ENCODE peak calls at places on chromosome 21, in four cellular contexts. One of them, this sample, is unnamed.

GRCh38 chr21:27648560-27648959 is 681.7 kb upstream of the ADAMTS5 start:
- DNase-seq in stimulated activated CD4-positive, alpha-beta T cell treated with anti-CD3 and anti-CD28 coated beads, Interleukin-4, amount 100 ng/mL, for 24 hours: no peak
- DNase-seq in epithelial cell of esophagus: peak; percentile 84
- DNase-seq in non-pigmented ciliary epithelial cell: peak; percentile 81
- DNase-seq in this sample: peak; percentile 59

GRCh38 chr21:46604975-46605758 is at the start of gene S100B:
- DNase-seq in stimulated activated CD4-positive, alpha-beta T cell treated with anti-CD3 and anti-CD28 coated beads, Interleukin-4, amount 100 ng/mL, for 24 hours: no peak
- DNase-seq in epithelial cell of esophagus: no peak
- DNase-seq in non-pigmented ciliary epithelial cell: no peak
- DNase-seq in this sample: no peak

GRCh38 chr21:37784591-37785318 is 131.5 kb downstream of the KCNJ6 start:
- DNase-seq in stimulated activated CD4-positive, alpha-beta T cell treated with anti-CD3 and anti-CD28 coated beads, Interleukin-4, amount 100 ng/mL, for 24 hours: no peak
- DNase-seq in epithelial cell of esophagus: no peak
- DNase-seq in non-pigmented ciliary epithelial cell: no peak
- DNase-seq in this sample: no peak

GRCh38 chr21:45872902-45873301 is 108.7 kb upstream of the COL6A1 start:
- DNase-seq in stimulated activated CD4-positive, alpha-beta T cell treated with anti-CD3 and anti-CD28 coated beads, Interleukin-4, amount 100 ng/mL, for 24 hours: no peak
- DNase-seq in epithelial cell of esophagus: no peak
- DNase-seq in non-pigmented ciliary epithelial cell: no peak
- DNase-seq in this sample: no peak

GRCh38 chr21:43937898-43938309 is 72.9 kb downstream of the AGPAT3 start:
- DNase-seq in stimulated activated CD4-positive, alpha-beta T cell treated with anti-CD3 and anti-CD28 coated beads, Interleukin-4, amount 100 ng/mL, for 24 hours: no peak
- DNase-seq in epithelial cell of esophagus: no peak
- DNase-seq in non-pigmented ciliary epithelial cell: no peak
- DNase-seq in this sample: no peak

GRCh38 chr21:43930074-43930847 is 65.2 kb downstream of the AGPAT3 start:
- DNase-seq in stimulated activated CD4-positive, alpha-beta T cell treated with anti-CD3 and anti-CD28 coated beads, Interleukin-4, amount 100 ng/mL, for 24 hours: no peak
- DNase-seq in epithelial cell of esophagus: no peak
- DNase-seq in non-pigmented ciliary epithelial cell: no peak
- DNase-seq in this sample: no peak

GRCh38 chr21:39317134-39318090 is 4.0 kb upstream of the BRWD1 start:
- DNase-seq in stimulated activated CD4-positive, alpha-beta T cell treated with anti-CD3 and anti-CD28 coated beads, Interleukin-4, amount 100 ng/mL, for 24 hours: no peak
- DNase-seq in epithelial cell of esophagus: peak; percentile 34
- DNase-seq in non-pigmented ciliary epithelial cell: no peak
- DNase-seq in this sample: no peak

GRCh38 chr21:46361937-46362336 is 38.0 kb downstream of the PCNT start:
- DNase-seq in stimulated activated CD4-positive, alpha-beta T cell treated with anti-CD3 and anti-CD28 coated beads, Interleukin-4, amount 100 ng/mL, for 24 hours: no peak
- DNase-seq in epithelial cell of esophagus: no peak
- DNase-seq in non-pigmented ciliary epithelial cell: no peak
- DNase-seq in this sample: no peak

GRCh38 chr21:32994305-32994704 is 31.4 kb upstream of the OLIG2 start:
- DNase-seq in stimulated activated CD4-positive, alpha-beta T cell treated with anti-CD3 and anti-CD28 coated beads, Interleukin-4, amount 100 ng/mL, for 24 hours: no peak
- DNase-seq in epithelial cell of esophagus: peak; percentile 22
- DNase-seq in non-pigmented ciliary epithelial cell: no peak
- DNase-seq in this sample: peak; percentile 40

GRCh38 chr21:18168108-18168507 is 76.5 kb upstream of the CHODL start:
- DNase-seq in stimulated activated CD4-positive, alpha-beta T cell treated with anti-CD3 and anti-CD28 coated beads, Interleukin-4, amount 100 ng/mL, for 24 hours: no peak
- DNase-seq in epithelial cell of esophagus: no peak
- DNase-seq in non-pigmented ciliary epithelial cell: no peak
- DNase-seq in this sample: no peak

GRCh38 chr21:35273331-35273730 is 224.2 kb upstream of the RUNX1 start:
- DNase-seq in stimulated activated CD4-positive, alpha-beta T cell treated with anti-CD3 and anti-CD28 coated beads, Interleukin-4, amount 100 ng/mL, for 24 hours: no peak
- DNase-seq in epithelial cell of esophagus: peak; percentile 79
- DNase-seq in non-pigmented ciliary epithelial cell: no peak
- DNase-seq in this sample: no peak

GRCh38 chr21:42850866-42851391 is 28.4 kb downstream of the WDR4 start:
- DNase-seq in stimulated activated CD4-positive, alpha-beta T cell treated with anti-CD3 and anti-CD28 coated beads, Interleukin-4, amount 100 ng/mL, for 24 hours: peak; percentile 37
- DNase-seq in epithelial cell of esophagus: peak; percentile 27
- DNase-seq in non-pigmented ciliary epithelial cell: no peak
- DNase-seq in this sample: no peak

GRCh38 chr21:15121655-15122120 is 56.9 kb upstream of the NRIP1 start:
- DNase-seq in stimulated activated CD4-positive, alpha-beta T cell treated with anti-CD3 and anti-CD28 coated beads, Interleukin-4, amount 100 ng/mL, for 24 hours: no peak
- DNase-seq in epithelial cell of esophagus: peak; percentile 46
- DNase-seq in non-pigmented ciliary epithelial cell: peak; percentile 24
- DNase-seq in this sample: no peak

GRCh38 chr21:25457411-25457810 is 149.9 kb downstream of the MRPL39 start:
- DNase-seq in stimulated activated CD4-positive, alpha-beta T cell treated with anti-CD3 and anti-CD28 coated beads, Interleukin-4, amount 100 ng/mL, for 24 hours: no peak
- DNase-seq in epithelial cell of esophagus: peak; percentile 70
- DNase-seq in non-pigmented ciliary epithelial cell: peak; percentile 69
- DNase-seq in this sample: peak; percentile 51